ENCODE peak calls at places on chromosomes 3 and 15, in five cellular contexts. Q is NCI-H460; X is M059J; I is activated naive CD4-positive, alpha-beta T cell; S is CD8-positive, alpha-beta T cell. L is an unnamed sample.

GRCh38 chr15:75206803-75207617 is 5.3 kb downstream of the C15orf39 start:
- DNase-seq in I (no peak), Q (no peak), S (no peak), X (no peak), L (no peak)

GRCh38 chr15:60396560-60396963 is 1.2 kb downstream of the ANXA2 start:
- DNase-seq in Q (no peak), I (no peak), X (peak; percentile 44), S (no peak), L (no peak)

GRCh38 chr3:122410639-122411038 is 5.2 kb downstream of the WDR5B start:
- DNase-seq in Q (no peak), X (no peak), S (no peak), I (no peak), L (no peak)

GRCh38 chr3:7800006-7800780 is 701.4 kb upstream of the LMCD1 start:
- DNase-seq in I (no peak), X (no peak), Q (no peak), S (no peak), L (no peak)

GRCh38 chr15:68683551-68683950 is 104.8 kb downstream of the CORO2B start:
- DNase-seq in S (no peak), Q (no peak), I (no peak), X (no peak), L (no peak)

GRCh38 chr3:141729240-141729639 is 8.9 kb upstream of the RNF7 start:
- DNase-seq in I (no peak), Q (no peak), X (no peak), S (no peak), L (no peak)

GRCh38 chr3:69867941-69868505 is 128.8 kb downstream of the MITF start:
- DNase-seq in Q (no peak), X (no peak), S (no peak), I (no peak), L (no peak)

GRCh38 chr3:48686538-48687219 is 964 bp upstream of the NCKIPSD start:
- DNase-seq in X (peak; percentile 12), Q (no peak), S (no peak), I (no peak), L (no peak)

GRCh38 chr3:10855871-10856662 is 40.0 kb downstream of the SLC6A11 start:
- DNase-seq in X (peak; percentile 0), I (no peak), Q (no peak), S (no peak), L (no peak)

GRCh38 chr3:128100126-128100525 is 23.5 kb downstream of the RUVBL1 start:
- DNase-seq in X (no peak), Q (no peak), S (no peak), I (no peak), L (no peak)

GRCh38 chr3:190597291-190597690 is 83.4 kb downstream of the IL1RAP start:
- DNase-seq in S (no peak), I (no peak), Q (no peak), X (peak; percentile 43), L (no peak)

GRCh38 chr15:41695750-41696436 is 35.7 kb downstream of the MGA start:
- DNase-seq in Q (peak; percentile 40), I (no peak), X (peak; percentile 22), S (peak; percentile 27), L (no peak)

GRCh38 chr15:40536501-40536900 is 28.3 kb downstream of the CCDC32 start:
- DNase-seq in I (no peak), X (peak; percentile 8), S (no peak), Q (no peak), L (peak; percentile 5)

GRCh38 chr3:194367992-194368841 is 1.3 kb downstream of the LRRC15 start:
- DNase-seq in S (no peak), I (no peak), X (peak; percentile 60), Q (no peak), L (peak; percentile 78)

GRCh38 chr15:65888998-65889397 is 19.7 kb downstream of the RAB11A start:
- DNase-seq in Q (no peak), I (no peak), X (no peak), S (no peak), L (no peak)

GRCh38 chr3:100277255-100277800 is 16.5 kb downstream of the TBC1D23 start:
- DNase-seq in I (no peak), Q (no peak), X (no peak), S (no peak), L (no peak)

GRCh38 chr3:48507256-48508061 is 3.5 kb upstream of the SHISA5 start:
- DNase-seq in S (peak; percentile 61), I (no peak), Q (peak; percentile 32), X (peak; percentile 93), L (no peak)

GRCh38 chr15:43488790-43489585 is 4.0 kb downstream of the TP53BP1 start:
- DNase-seq in I (no peak), S (no peak), Q (no peak), X (no peak), L (no peak)

GRCh38 chr15:52069559-52069958 is 43.0 kb downstream of the BCL2L10 start:
- DNase-seq in X (no peak), S (no peak), I (no peak), Q (no peak), L (no peak)

GRCh38 chr15:73320619-73321180 is 48.1 kb downstream of the HCN4 start:
- DNase-seq in Q (no peak), I (no peak), S (no peak), X (no peak), L (no peak)

GRCh38 chr3:67405193-67405592 is 249.2 kb downstream of the SUCLG2 start:
- DNase-seq in Q (no peak), X (no peak), I (no peak), S (no peak), L (no peak)

GRCh38 chr3:139353920-139354556 is 10.2 kb downstream of the MRPS22 start:
- DNase-seq in X (peak; percentile 79), I (no peak), S (no peak), Q (peak; percentile 38), L (peak; percentile 41)

GRCh38 chr3:32816439-32817194 is 1.2 kb upstream of the TRIM71 start:
- DNase-seq in I (no peak), Q (no peak), X (no peak), S (no peak), L (no peak)

GRCh38 chr3:129383292-129383860 is 45.1 kb downstream of the EFCAB12 start:
- DNase-seq in X (peak; percentile 80), I (no peak), S (peak; percentile 21), Q (peak; percentile 55), L (no peak)

GRCh38 chr3:190554197-190554596 is 40.3 kb downstream of the IL1RAP start:
- DNase-seq in S (no peak), Q (no peak), I (no peak), X (no peak), L (no peak)

GRCh38 chr15:48703544-48703943 is 58.0 kb upstream of the FBN1 start:
- DNase-seq in Q (no peak), I (no peak), S (no peak), X (peak; percentile 86), L (no peak)

GRCh38 chr3:25493246-25493645 is 65.2 kb downstream of the RARB start:
- DNase-seq in S (no peak), X (peak; percentile 84), Q (no peak), I (no peak), L (no peak)

GRCh38 chr15:67144609-67145306 is 79.4 kb downstream of the SMAD3 start:
- DNase-seq in S (no peak), Q (no peak), X (peak; percentile 95), I (no peak), L (peak; percentile 69)

GRCh38 chr3:47010050-47010712 is 30.7 kb downstream of the NBEAL2 start:
- DNase-seq in Q (no peak), S (no peak), I (no peak), X (no peak), L (no peak)

GRCh38 chr3:60417590-60417989 is 833.7 kb downstream of the FHIT start:
- DNase-seq in S (no peak), X (no peak), I (no peak), Q (no peak), L (no peak)

GRCh38 chr3:33490641-33491241 is 50.5 kb upstream of the UBP1 start:
- DNase-seq in Q (no peak), X (no peak), S (no peak), I (no peak), L (no peak)

GRCh38 chr3:111667621-111668239 is 72.6 kb upstream of the ZBED2 start:
- DNase-seq in I (peak; percentile 2), Q (no peak), S (peak; percentile 52), X (peak; percentile 64), L (no peak)